ENCODE peak calls at places on chromosomes 13 and 19, in five cellular contexts. Q is EH, X is HuH-7, U is NT2/D1, E is tibial nerve. I is an unnamed sample.

GRCh38 chr13:43573361-43573740 is 213.4 kb downstream of the ENOX1 start:
- DNase-seq in Q (peak; percentile 66), X (no peak), U (no peak), E (no peak), I (peak; percentile 52)

GRCh38 chr19:33665776-33666175 is 44.0 kb downstream of the CHST8 start:
- DNase-seq in Q (no peak), X (no peak), U (no peak), E (no peak), I (no peak)

GRCh38 chr13:48199404-48199991 is 33.5 kb upstream of the ITM2B start:
- DNase-seq in Q (no peak), X (no peak), U (no peak), E (no peak), I (no peak)

GRCh38 chr19:5017235-5017634 is 48.3 kb downstream of the KDM4B start:
- DNase-seq in Q (no peak), X (no peak), U (no peak), E (no peak), I (no peak)

GRCh38 chr19:56377105-56377924 is 16.0 kb downstream of the ZNF582 start:
- DNase-seq in Q (peak; percentile 14), X (no peak), U (no peak), E (no peak), I (peak; percentile 11)

GRCh38 chr13:98199480-98199879 is 22.4 kb upstream of the RNF113B start:
- DNase-seq in Q (peak; percentile 41), X (peak; percentile 32), U (no peak), E (no peak), I (no peak)

GRCh38 chr13:27858046-27858445 is 61.8 kb upstream of the PDX1 start:
- DNase-seq in Q (no peak), X (no peak), U (no peak), E (no peak), I (no peak)

GRCh38 chr13:97715763-97716162 is 237.7 kb upstream of the IPO5 start:
- DNase-seq in Q (no peak), X (no peak), U (no peak), E (no peak), I (no peak)

GRCh38 chr13:40407567-40407966 is 258.9 kb downstream of the FOXO1 start:
- DNase-seq in Q (no peak), X (no peak), U (no peak), E (no peak), I (peak; percentile 20)

GRCh38 chr19:35045667-35046300 is 4.3 kb downstream of the HPN start:
- DNase-seq in Q (peak; percentile 62), X (peak; percentile 68), U (no peak), E (no peak), I (peak; percentile 57)

GRCh38 chr19:53810891-53811290 is 13.2 kb downstream of the NLRP12 start:
- DNase-seq in Q (no peak), X (no peak), U (no peak), E (no peak), I (no peak)

GRCh38 chr13:98890920-98891319 is 86.9 kb downstream of the DOCK9 start:
- DNase-seq in Q (no peak), X (no peak), U (no peak), E (no peak), I (no peak)

GRCh38 chr19:677201-677600 is 1.0 kb downstream of the FSTL3 start:
- DNase-seq in Q (peak; percentile 90), X (no peak), U (no peak), E (peak; percentile 67), I (peak; percentile 87)